ENCODE peak calls at places on chromosomes 7 and 10, in six cellular contexts. Q is gastrocnemius medialis, R is ovary, W is brain microvascular endothelial cell, P is sigmoid colon, I is transverse colon. O is an unnamed sample.

GRCh38 chr10:69458426-69459100 is 7.3 kb downstream of the TSPAN15 start:
- DNase-seq in R (no peak), Q (no peak), I (peak), W (no peak), P (peak), O (no peak)

GRCh38 chr10:117568226-117568625 is 25.7 kb downstream of the EMX2 start:
- DNase-seq in P (no peak), I (no peak), R (no peak), Q (no peak), W (no peak), O (no peak)

GRCh38 chr7:143407296-143408246 is 1.1 kb downstream of the EPHA1 start:
- DNase-seq in I (no peak), P (no peak), R (no peak), W (no peak), Q (no peak), O (no peak)

GRCh38 chr7:1775389-1775788 is 105.3 kb downstream of the ELFN1 start:
- DNase-seq in R (no peak), I (no peak), W (no peak), P (no peak), Q (no peak), O (no peak)

GRCh38 chr7:40329601-40330153 is 194.9 kb downstream of the SUGCT start:
- DNase-seq in R (no peak), P (no peak), I (no peak), Q (no peak), W (peak), O (peak)

GRCh38 chr10:130686680-130687300 is 550.6 kb downstream of the GLRX3 start:
- DNase-seq in W (no peak), P (no peak), I (no peak), Q (no peak), R (no peak), O (no peak)

GRCh38 chr10:119079572-119080520 is 771 bp downstream of the EIF3A start:
- DNase-seq in P (peak), W (peak), Q (peak), I (peak), R (peak), O (peak)

GRCh38 chr10:116741391-116742351 is 695 bp downstream of the HSPA12A start:
- DNase-seq in Q (no peak), P (peak), W (no peak), I (peak), R (peak), O (peak)

GRCh38 chr7:45342236-45342635 is 184.6 kb downstream of the RAMP3 start:
- DNase-seq in W (no peak), P (no peak), R (no peak), Q (no peak), I (no peak), O (no peak)

GRCh38 chr7:121369462-121369861 is 26.6 kb downstream of the FAM3C start:
- DNase-seq in P (no peak), I (no peak), W (peak), R (no peak), Q (no peak), O (peak)

GRCh38 chr7:36723951-36724664 is at the start of gene AOAH:
- DNase-seq in Q (peak), I (peak), W (no peak), R (no peak), P (peak), O (no peak)

GRCh38 chr10:31320598-31321211 is 1.7 kb downstream of the ZEB1 start:
- DNase-seq in I (peak), W (peak), R (peak), P (peak), Q (peak), O (peak)

GRCh38 chr10:86363833-86364511 is 2.6 kb downstream of the GRID1 start:
- DNase-seq in Q (peak), R (peak), I (no peak), W (no peak), P (peak), O (no peak)

GRCh38 chr10:128125416-128125943 is 743 bp downstream of the MKI67 start:
- DNase-seq in Q (no peak), R (no peak), W (no peak), P (no peak), I (peak), O (no peak)

GRCh38 chr7:2105280-2105679 is 127.5 kb downstream of the MAD1L1 start:
- DNase-seq in W (no peak), R (no peak), I (no peak), P (no peak), Q (no peak), O (no peak)

GRCh38 chr7:155746188-155746587 is 66.1 kb downstream of the SHH start:
- DNase-seq in P (no peak), W (no peak), R (no peak), I (peak), Q (no peak), O (no peak)

DNA sequence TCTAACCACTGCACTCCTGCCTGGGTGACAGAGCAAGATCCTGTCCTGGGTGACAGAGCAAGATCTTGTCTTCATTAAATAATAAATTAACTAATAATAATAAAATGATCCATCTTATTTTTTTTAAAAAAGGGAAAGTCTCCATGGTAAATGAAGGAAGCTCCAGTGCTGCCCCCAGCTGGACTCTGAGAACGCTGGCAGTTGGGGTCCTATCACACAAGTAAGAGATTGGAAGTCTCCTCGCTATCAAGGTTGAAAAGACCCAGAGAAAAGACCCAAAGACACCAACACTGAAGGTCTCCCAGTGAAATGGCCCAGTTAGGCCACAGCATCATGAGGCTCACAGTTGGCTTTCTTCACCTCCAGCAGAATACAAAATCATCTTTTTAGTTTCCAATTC is 13.8 kb upstream of the C10orf67 start:
- DNase-seq in Q (no peak), W (peak), P (no peak), R (no peak), I (no peak), O (no peak)
- TF ChIP-seq CTCF in Q (no peak), W (peak), P (no peak), R (no peak), I (no peak), O (peak)

GRCh38 chr10:112949128-112949823 is 771 bp upstream of the TCF7L2 start:
- DNase-seq in P (no peak), Q (no peak), W (no peak), I (peak), R (no peak), O (peak)
- H3K4me3 ChIP-seq in P (peak), Q (peak), W (peak), I (peak), R (peak), O (peak)

DNA sequence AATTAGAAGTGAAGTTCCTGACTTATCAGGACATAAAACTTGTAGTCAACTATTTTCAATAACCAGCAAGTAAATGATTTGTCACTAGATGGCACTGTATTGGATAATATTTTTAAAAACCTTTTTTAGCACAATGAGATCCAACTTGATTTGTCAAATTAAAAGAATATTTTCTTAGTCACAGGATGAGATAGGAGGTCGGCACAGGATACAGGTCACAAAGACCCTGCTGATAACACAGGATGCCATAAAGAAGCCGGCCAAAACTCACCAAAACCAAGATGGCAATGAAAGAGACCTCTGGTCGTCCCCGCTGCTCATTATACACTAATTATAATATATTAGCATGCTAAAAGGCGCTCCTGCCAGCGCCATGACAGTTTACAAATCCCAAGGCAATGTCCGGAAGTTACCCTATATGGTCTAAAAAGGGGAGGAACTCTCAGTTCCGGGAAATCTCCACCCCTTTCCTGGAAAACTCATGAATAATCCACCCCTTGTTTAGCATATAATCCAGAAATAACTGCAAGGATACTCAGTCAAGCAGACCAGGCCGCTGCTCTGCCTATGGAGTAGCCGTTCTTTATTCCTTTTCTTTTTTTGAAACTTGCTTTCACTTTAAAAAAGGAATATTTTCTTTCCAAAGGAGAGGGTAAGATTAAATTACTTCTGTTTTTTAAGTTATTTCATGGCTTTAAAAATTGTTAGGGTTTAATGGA is 255.7 kb upstream of the MKLN1 start:
- DNase-seq in R (peak), W (peak), I (peak), P (no peak), Q (no peak), O (peak)
- TF ChIP-seq CTCF in R (peak), W (peak), I (peak), P (no peak), Q (no peak), O (peak)

DNA sequence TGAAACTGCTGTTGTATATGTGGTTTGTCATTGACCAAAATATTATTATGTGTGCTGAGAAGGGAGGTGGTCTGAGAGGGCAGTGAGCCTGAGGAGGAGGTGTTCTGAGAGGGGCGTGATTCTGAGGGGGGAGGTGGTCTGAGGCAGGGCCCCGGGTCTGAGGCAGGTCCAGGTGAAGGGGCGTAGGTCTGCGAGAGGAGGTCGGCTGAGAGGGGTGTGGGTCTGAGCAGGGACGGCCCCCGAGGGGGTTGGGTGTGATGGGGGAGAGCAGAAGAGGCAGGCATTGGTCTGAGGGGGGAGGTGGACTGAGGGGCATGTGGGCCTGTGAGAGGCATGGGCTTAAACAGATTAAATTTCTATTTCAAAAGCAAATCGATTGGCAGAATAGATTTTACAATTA is 32.4 kb downstream of the AKR1C4 start:
- DNase-seq in P (no peak), I (no peak), R (no peak), Q (no peak), W (no peak), O (no peak)
- H3K4me3 ChIP-seq in P (no peak), I (no peak), R (no peak), Q (no peak), W (no peak), O (no peak)

DNA sequence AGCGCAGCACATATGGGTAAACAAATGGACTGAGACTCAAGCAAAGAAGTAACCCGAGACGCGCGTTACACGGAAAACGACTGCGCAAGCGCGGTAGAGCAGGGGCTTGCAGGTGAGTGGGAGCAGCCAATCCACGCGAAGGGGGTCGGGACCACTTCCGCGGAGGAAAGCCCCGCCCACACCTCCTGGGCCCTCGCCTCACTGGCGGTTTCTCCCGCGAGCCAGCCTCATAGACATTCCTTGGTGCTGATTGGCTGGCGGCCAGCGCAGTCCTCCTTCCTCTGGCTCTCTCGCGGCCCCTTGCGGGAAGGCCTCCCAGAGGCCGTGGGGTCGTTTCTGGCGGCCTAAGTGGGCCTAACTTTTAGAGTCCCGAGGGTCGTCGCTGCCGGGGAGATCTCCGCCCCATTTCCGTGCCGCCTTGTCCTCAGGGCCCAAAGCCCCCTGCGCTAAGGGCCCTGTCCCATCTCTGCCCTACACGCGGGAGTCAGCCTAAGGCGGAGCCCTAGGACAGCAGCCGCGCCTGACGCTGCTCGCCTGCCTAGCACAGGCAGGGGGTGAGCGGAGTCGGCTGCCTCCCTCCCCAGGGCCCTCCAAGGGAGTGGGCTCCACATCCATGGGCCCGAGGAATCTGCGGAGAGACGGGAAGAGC is 9.1 kb upstream of the FXYD4 start:
- DNase-seq in P (peak), I (peak), R (peak), Q (peak), W (peak), O (peak)
- TF ChIP-seq CTCF in P (peak), I (peak), R (peak), Q (no peak), W (peak), O (peak)

GRCh38 chr10:132559538-132559937 is 22.0 kb downstream of the INPP5A start:
- DNase-seq in W (no peak), R (no peak), Q (no peak), P (peak), I (no peak), O (no peak)
- H3K4me3 ChIP-seq in W (no peak), R (no peak), Q (no peak), P (no peak), I (no peak), O (no peak)

DNA sequence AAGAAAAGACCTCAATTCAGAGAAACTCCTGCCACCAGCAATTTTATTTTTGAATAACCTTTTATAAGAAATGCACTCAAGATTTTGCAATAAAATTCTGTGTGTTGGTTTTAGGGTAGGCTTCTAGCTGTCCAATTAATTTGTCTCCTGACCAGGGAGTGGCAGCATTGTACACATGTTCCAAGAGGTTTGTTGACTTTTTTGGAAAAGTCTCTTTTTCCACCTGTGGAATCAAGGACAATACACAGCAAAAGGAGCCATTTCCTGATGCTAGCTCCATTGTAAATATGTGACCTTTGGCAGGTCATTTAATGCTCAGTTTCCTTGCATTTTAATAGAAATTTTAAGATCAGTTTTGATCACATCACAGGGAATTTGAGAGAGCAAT is 1.8 kb downstream of the GIMAP5 start:
- DNase-seq in I (no peak), Q (no peak), R (no peak), W (no peak), P (no peak), O (no peak)
- TF ChIP-seq CTCF in I (no peak), Q (no peak), R (no peak), W (no peak), P (no peak), O (no peak)

O was measured in cardiac fibroblast.